ENCODE peak calls at places on chromosomes 3 and 15, in five cellular contexts. T is left cardiac atrium, G is NCI-H510A treated with DMSO at 0.1 percent for 48 hours, O is A549, V is HCEC 1CT. U is an unnamed sample.

GRCh38 chr3:134428396-134428795 is 54.1 kb upstream of the AMOTL2 start:
- DNase-seq in T (no peak), G (no peak), O (no peak), V (no peak), U (no peak)

GRCh38 chr15:48285329-48286214 is 45.7 kb upstream of the DUT start:
- DNase-seq in T (peak), G (peak), O (peak), V (peak), U (peak)

GRCh38 chr3:14764331-14765064 is 54.3 kb upstream of the FGD5 start:
- DNase-seq in T (no peak), G (no peak), O (no peak), V (no peak), U (no peak)

GRCh38 chr15:96626936-96627577 is 296.6 kb downstream of the NR2F2 start:
- DNase-seq in T (peak), G (no peak), O (no peak), V (no peak), U (no peak)

GRCh38 chr3:32334675-32335074 is 57.0 kb upstream of the CMTM7 start:
- DNase-seq in T (no peak), G (no peak), O (no peak), V (peak), U (peak)

GRCh38 chr3:186839874-186840641 is 2.5 kb upstream of the ADIPOQ start:
- DNase-seq in T (no peak), G (no peak), O (no peak), V (no peak), U (peak)

GRCh38 chr15:91356083-91356482 is 256.0 kb downstream of the SV2B start:
- DNase-seq in T (no peak), G (no peak), O (no peak), V (no peak), U (no peak)

GRCh38 chr3:187987919-187988318 is 166.0 kb upstream of the LPP start:
- DNase-seq in T (no peak), G (no peak), O (no peak), V (no peak), U (peak)

GRCh38 chr15:36899696-36900095 is 200.7 kb downstream of the MEIS2 start:
- DNase-seq in T (no peak), G (no peak), O (no peak), V (no peak), U (no peak)

GRCh38 chr15:68896178-68896577 is 34.1 kb upstream of the SPESP1 start:
- DNase-seq in T (no peak), G (no peak), O (no peak), V (no peak), U (no peak)

GRCh38 chr3:150376001-150376848 is 31.9 kb upstream of the TSC22D2 start:
- DNase-seq in T (no peak), G (peak), O (no peak), V (peak), U (no peak)

U was measured in activated CD8-positive, alpha-beta T cell treated with anti-CD3 and anti-CD28 coated beads, Interleukin-2, amount 10 ng/mL, durations not matched to agents 7 days and 5 days.